ENCODE peak calls at places on chromosome 9, in six cellular contexts. P is IMR-90, Z is GM12878, N is K562, T is HepG2, A is A549. M is an unnamed sample.

GRCh38 chr9:122389799-122390481 is 19.1 kb downstream of the PTGS1 start:
- DNase-seq in P (no peak), T (no peak), N (no peak), Z (no peak), A (no peak), M (no peak)

GRCh38 chr9:1100945-1101344 is 50.8 kb downstream of the DMRT2 start:
- DNase-seq in Z (no peak), A (peak; percentile 40), P (peak; percentile 16), T (peak; percentile 26), N (peak; percentile 0), M (peak; percentile 34)

GRCh38 chr9:2623046-2623865 is 1.7 kb downstream of the VLDLR start:
- DNase-seq in A (peak; percentile 89), Z (no peak), T (peak; percentile 33), N (no peak), P (peak; percentile 59), M (no peak)

GRCh38 chr9:1804128-1804865 is 210.8 kb upstream of the SMARCA2 start:
- DNase-seq in T (no peak), N (no peak), P (no peak), A (no peak), Z (no peak), M (no peak)

GRCh38 chr9:91416086-91416712 is 7.4 kb downstream of the NFIL3 start:
- DNase-seq in Z (no peak), N (no peak), P (peak; percentile 60), T (no peak), A (no peak), M (no peak)

GRCh38 chr9:121261107-121261460 is 6.9 kb upstream of the GSN start:
- DNase-seq in Z (no peak), T (no peak), A (no peak), N (no peak), P (no peak), M (no peak)

GRCh38 chr9:99607852-99608448 is 213.7 kb upstream of the NR4A3 start:
- DNase-seq in Z (no peak), T (no peak), P (no peak), A (no peak), N (no peak), M (peak; percentile 13)

GRCh38 chr9:132699926-132700325 is 29.7 kb downstream of the GTF3C4 start:
- DNase-seq in P (peak; percentile 44), Z (no peak), A (no peak), T (no peak), N (no peak), M (no peak)

GRCh38 chr9:136566553-136566895 is 20.7 kb upstream of the NOTCH1 start:
- DNase-seq in A (no peak), N (no peak), P (no peak), Z (no peak), T (no peak), M (no peak)

GRCh38 chr9:33125871-33126822 is 41.0 kb downstream of the B4GALT1 start:
- DNase-seq in Z (no peak), N (peak; percentile 44), T (no peak), P (peak; percentile 65), A (peak; percentile 36), M (no peak)

GRCh38 chr9:70398145-70398556 is 16.3 kb downstream of the KLF9 start:
- DNase-seq in Z (peak; percentile 55), T (no peak), A (no peak), N (peak; percentile 86), P (no peak), M (no peak)

GRCh38 chr9:92647671-92648446 is 22.1 kb downstream of the IPPK start:
- DNase-seq in A (no peak), N (no peak), T (no peak), Z (no peak), P (no peak), M (no peak)

GRCh38 chr9:69120380-69121154 is 53.5 kb upstream of the TJP2 start:
- DNase-seq in P (no peak), A (no peak), N (no peak), T (peak; percentile 81), Z (no peak), M (no peak)

GRCh38 chr9:131289301-131290038 is at the start of gene PLPP7:
- DNase-seq in Z (no peak), N (peak; percentile 60), P (peak; percentile 48), T (peak; percentile 53), A (no peak), M (peak; percentile 69)

GRCh38 chr9:114889802-114890224 is 40.6 kb downstream of the TNFSF8 start:
- DNase-seq in A (no peak), T (no peak), P (no peak), N (no peak), Z (no peak), M (no peak)

GRCh38 chr9:137458194-137459146 is 664 bp downstream of the NSMF start:
- DNase-seq in T (no peak), P (no peak), Z (no peak), A (no peak), N (no peak), M (no peak)

GRCh38 chr9:112784020-112784788 is 33.6 kb downstream of the SNX30 start:
- DNase-seq in T (no peak), A (no peak), N (no peak), P (peak; percentile 59), Z (no peak), M (peak; percentile 30)

GRCh38 chr9:71764438-71764837 is 3.9 kb downstream of the CEMIP2 start:
- DNase-seq in Z (no peak), N (no peak), T (no peak), P (no peak), A (no peak), M (no peak)

GRCh38 chr9:105742088-105742487 is 47.7 kb downstream of the TMEM38B start:
- DNase-seq in P (no peak), N (no peak), Z (no peak), T (no peak), A (no peak), M (no peak)

GRCh38 chr9:86487222-86487841 is 133.1 kb upstream of the TUT7 start:
- DNase-seq in N (peak; percentile 27), T (peak; percentile 23), A (peak; percentile 55), Z (no peak), P (peak; percentile 76), M (peak; percentile 38)
- TF ChIP-seq BHLHE40 in N (no peak), T (no peak), A (no peak), Z (no peak), P (no peak), M (no peak)

GRCh38 chr9:98378206-98379193 is 123.1 kb upstream of the TBC1D2 start:
- DNase-seq in P (peak; percentile 33), A (no peak), N (peak; percentile 43), Z (no peak), T (no peak), M (no peak)

GRCh38 chr9:98383758-98384157 is 128.3 kb upstream of the TBC1D2 start:
- DNase-seq in Z (no peak), A (peak; percentile 19), T (no peak), N (peak; percentile 48), P (peak; percentile 46), M (no peak)

GRCh38 chr9:98380065-98380681 is 124.7 kb upstream of the TBC1D2 start:
- DNase-seq in P (peak; percentile 65), A (peak; percentile 52), N (no peak), Z (peak; percentile 26), T (no peak), M (no peak)

GRCh38 chr9:98381311-98382103 is 126.1 kb upstream of the TBC1D2 start:
- DNase-seq in T (no peak), N (no peak), P (no peak), A (no peak), Z (no peak), M (no peak)

DNA sequence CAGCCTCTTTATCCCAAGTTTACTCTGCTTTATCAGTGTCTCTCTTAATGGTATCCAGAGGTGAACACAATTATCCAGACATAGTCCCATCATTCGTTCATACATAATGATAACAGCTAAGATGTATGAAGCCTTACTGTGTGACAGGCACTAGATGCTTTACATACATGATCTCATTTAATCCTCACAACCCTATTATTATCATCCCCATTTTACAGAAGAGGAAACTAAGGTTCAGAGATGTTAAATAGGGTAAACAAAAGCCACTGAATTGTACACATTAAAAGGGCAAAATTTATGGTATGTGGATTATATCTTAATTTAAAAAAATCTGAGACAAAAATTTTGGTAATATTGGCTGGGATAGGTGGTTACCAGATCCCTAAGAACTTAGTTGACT is 124.1 kb upstream of the TBC1D2 start:
- DNase-seq in P (no peak), N (no peak), Z (no peak), T (no peak), A (no peak), M (no peak)
- TF ChIP-seq BHLHE40 in P (no peak), N (no peak), Z (no peak), T (no peak), A (no peak), M (no peak)

GRCh38 chr9:76620586-76620985 is 143.7 kb upstream of the PCA3 start:
- DNase-seq in A (no peak), T (no peak), Z (no peak), N (no peak), P (no peak), M (no peak)
- TF ChIP-seq BHLHE40 in A (no peak), T (no peak), Z (no peak), N (no peak), P (no peak), M (no peak)

DNA sequence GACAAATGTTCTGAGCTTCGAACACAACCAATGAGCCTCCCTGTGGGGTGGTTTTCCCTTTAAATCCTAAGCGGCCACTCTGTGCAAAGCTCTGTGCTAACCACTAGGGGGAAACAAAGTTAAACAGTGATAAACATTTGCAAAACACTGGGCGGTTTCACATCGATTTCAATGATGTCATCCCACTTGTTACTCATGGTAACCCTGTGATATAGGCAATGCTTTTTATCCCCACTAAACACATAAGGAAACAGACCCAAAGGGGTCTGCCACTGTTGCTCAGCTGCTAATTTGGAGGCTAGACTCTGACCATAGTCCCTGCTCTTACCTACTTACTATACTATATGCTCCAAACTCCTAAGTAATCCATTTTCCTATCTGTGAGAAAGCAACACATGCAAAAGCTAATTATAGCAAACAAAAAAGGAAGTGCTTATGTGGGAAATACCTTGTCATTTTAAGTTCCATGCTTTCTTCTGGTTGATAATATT is 57.3 kb downstream of the PTPN3 start:
- DNase-seq in Z (no peak), N (peak; percentile 67), A (peak; percentile 82), P (peak; percentile 90), T (peak; percentile 82), M (peak; percentile 79)
- TF ChIP-seq BHLHE40 in Z (no peak), N (no peak), A (no peak), P (no peak), T (no peak), M (no peak)

GRCh38 chr9:34549407-34549732 is 26.6 kb upstream of the ENHO start:
- DNase-seq in T (no peak), N (no peak), A (no peak), P (no peak), Z (no peak), M (no peak)
- TF ChIP-seq BHLHE40 in T (no peak), N (no peak), A (no peak), P (no peak), Z (no peak), M (no peak)

GRCh38 chr9:96626912-96627311 is 7.3 kb upstream of the CDC14B start:
- DNase-seq in N (no peak), T (no peak), P (no peak), A (no peak), Z (no peak), M (no peak)
- TF ChIP-seq BHLHE40 in N (no peak), T (no peak), P (no peak), A (no peak), Z (no peak), M (no peak)